ENCODE peak calls at places on chromosome 17, in four cellular contexts. V, U, A and Z are unnamed samples.

GRCh38 chr17:45284176-45285140 is 22.6 kb upstream of the SPATA32 start:
- DNase-seq in A (peak; percentile 46), U (no peak), V (no peak), Z (peak; percentile 44)

GRCh38 chr17:40477796-40478195 is 23.6 kb downstream of the TNS4 start:
- DNase-seq in U (no peak), A (no peak), V (no peak), Z (peak; percentile 44)

GRCh38 chr17:83053021-83053778 is 26.2 kb upstream of the METRNL start:
- DNase-seq in V (peak; percentile 27), U (peak; percentile 30), A (no peak), Z (peak; percentile 69)

GRCh38 chr17:10013360-10014112 is 108.5 kb upstream of the RCVRN start:
- DNase-seq in U (peak; percentile 66), A (no peak), V (peak; percentile 32), Z (no peak)

GRCh38 chr17:72945468-72945867 is 147.0 kb downstream of the SLC39A11 start:
- DNase-seq in V (no peak), A (no peak), U (no peak), Z (no peak)

GRCh38 chr17:43891851-43892671 is 15.3 kb downstream of the MPP2 start:
- DNase-seq in V (no peak), U (no peak), A (no peak), Z (no peak)

GRCh38 chr17:67689534-67690177 is 28.1 kb upstream of the NOL11 start:
- DNase-seq in A (peak; percentile 80), V (peak; percentile 80), U (peak; percentile 66), Z (peak; percentile 84)

GRCh38 chr17:59846391-59847165 is 46.2 kb downstream of the TUBD1 start:
- DNase-seq in A (peak; percentile 53), V (peak; percentile 86), U (peak; percentile 94), Z (peak; percentile 71)

GRCh38 chr17:1882836-1883235 is 53.0 kb downstream of the RPA1 start:
- DNase-seq in V (peak; percentile 55), A (peak; percentile 55), U (peak; percentile 24), Z (no peak)

GRCh38 chr17:42159796-42160551 is 5.2 kb upstream of the RAB5C start:
- DNase-seq in V (no peak), U (no peak), A (no peak), Z (peak; percentile 45)

GRCh38 chr17:5897320-5897911 is 172.8 kb upstream of the WSCD1 start:
- DNase-seq in U (no peak), V (no peak), A (no peak), Z (no peak)

DNA sequence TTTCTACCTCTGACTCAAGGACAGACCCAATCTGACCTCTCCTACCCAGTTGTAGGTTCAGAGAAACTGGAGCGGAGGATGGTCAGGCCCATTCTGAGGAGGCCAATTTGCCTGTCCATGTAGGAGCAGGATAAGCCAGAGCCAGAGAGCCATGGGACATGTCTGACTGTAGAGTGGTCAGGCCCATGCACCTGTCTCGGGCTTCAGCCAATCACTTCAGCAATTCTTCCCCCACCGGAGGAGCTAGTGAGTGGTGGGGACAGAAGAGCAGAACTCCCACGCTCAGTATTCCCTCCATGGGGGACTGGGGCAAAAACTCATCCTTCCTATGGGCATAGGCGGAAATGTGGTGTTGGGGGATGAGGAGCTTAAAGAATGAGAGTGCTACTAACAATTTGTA is 14.3 kb downstream of the DCAF7 start:
- DNase-seq in V (no peak), A (no peak), U (no peak), Z (no peak)
- H3K9me3 ChIP-seq in V (no peaks in the 10 kb centered on the region), A (no peaks in the 10 kb centered on the region), U (no peaks in the 10 kb centered on the region), Z (no peaks in the 10 kb centered on the region)

DNA sequence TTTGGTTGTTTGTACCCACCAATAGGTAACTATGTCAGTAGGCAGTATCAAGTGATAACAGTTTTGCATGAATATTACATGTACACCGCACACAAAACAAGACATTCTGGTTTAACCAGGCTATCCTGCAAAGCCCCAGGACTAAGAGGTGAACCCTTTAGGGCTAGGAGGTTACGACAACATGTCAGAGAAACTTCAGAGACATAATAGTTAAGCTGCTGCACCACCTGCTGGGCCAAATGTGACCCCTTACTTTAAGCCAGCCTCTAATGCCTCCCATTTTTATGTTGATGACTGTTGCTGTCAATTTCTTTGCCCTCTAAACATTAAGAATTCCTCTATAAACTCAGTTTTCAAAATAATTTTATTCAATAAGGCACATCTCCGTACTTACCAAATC is 15.4 kb downstream of the SRP68 start:
- DNase-seq in U (no peak), V (no peak), A (peak; percentile 28), Z (no peak)
- TF ChIP-seq CTCF in U (no peak), V (no peak), A (peak; percentile 64), Z (no peak)

DNA sequence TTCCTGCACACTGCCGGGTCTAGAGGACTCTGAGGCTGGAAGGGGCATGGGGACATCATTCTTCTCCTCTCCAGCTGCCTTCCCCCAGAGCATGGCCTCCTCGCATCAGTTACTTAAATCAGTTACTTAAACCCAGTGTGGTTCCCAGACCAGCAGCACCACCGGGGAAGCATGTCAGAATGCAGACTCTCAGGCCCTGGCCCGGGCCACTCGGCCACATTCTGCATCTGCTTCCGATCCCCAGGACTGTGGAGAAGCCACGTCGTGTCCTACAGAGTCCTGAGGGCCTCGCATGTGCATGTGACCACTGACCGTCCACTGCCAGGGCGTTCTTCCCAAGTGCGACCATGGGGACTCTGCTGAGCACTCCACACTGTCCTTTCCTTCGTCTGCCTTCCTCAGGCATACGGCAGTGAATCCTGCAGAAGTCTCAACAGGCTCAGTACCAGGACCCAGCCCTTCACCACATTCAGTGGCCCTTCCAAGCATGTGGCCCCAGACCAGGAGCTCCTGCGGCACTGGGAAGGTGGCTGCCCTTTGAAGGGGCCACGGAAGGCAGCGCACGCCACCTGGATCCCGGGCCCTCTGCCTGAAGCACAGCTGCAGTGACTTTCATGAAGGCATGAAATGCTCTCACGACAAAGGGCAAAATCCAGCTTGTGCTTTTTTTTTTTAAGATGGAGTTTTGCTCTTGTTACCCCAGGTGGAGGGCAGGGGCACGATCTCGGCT is 46.9 kb upstream of the RASD1 start:
- DNase-seq in A (no peak), U (no peak), V (no peak), Z (no peak)
- H3K4me2 ChIP-seq in A (no peak overlapping the region), U (no peak overlapping the region), V (no peak overlapping the region), Z (no peak overlapping the region)

GRCh38 chr17:16622540-16623277 is 30.9 kb downstream of the ZNF624 start:
- DNase-seq in V (no peak), U (no peak), A (no peak), Z (no peak)
- H3K9me3 ChIP-seq in V (no peaks in the 10 kb centered on the region), U (peaks cover 61% of the 10 kb centered on the region), A (peaks cover 71% of the 10 kb centered on the region), Z (peaks cover 39% of the 10 kb centered on the region)